ENCODE peak calls at places on chromosomes 11 and 22, in seven cellular contexts. Q, C, D, A, M, E and H are unnamed samples.

GRCh38 chr22:49525776-49526535 is 301.7 kb downstream of the BRD1 start:
- DNase-seq in Q (no peak), C (no peak), D (no peak), A (no peak), M (no peak), E (no peak), H (peak; percentile 58)

GRCh38 chr11:133388260-133388659 is 144.0 kb downstream of the OPCML start:
- DNase-seq in Q (no peak), C (no peak), D (no peak), A (no peak), M (no peak), E (no peak), H (no peak)

GRCh38 chr22:49381595-49382450 is 445.9 kb downstream of the BRD1 start:
- DNase-seq in Q (no peak), C (no peak), D (no peak), A (peak; percentile 19), M (no peak), E (no peak), H (peak; percentile 35)

GRCh38 chr11:47216141-47216798 is 1.5 kb downstream of the DDB2 start:
- DNase-seq in Q (peak; percentile 41), C (peak; percentile 48), D (peak; percentile 36), A (peak; percentile 68), M (no peak), E (peak; percentile 62), H (peak; percentile 45)

GRCh38 chr22:30717331-30717921 is 22.8 kb downstream of the OSBP2 start:
- DNase-seq in Q (no peak), C (no peak), D (no peak), A (no peak), M (no peak), E (peak; percentile 3), H (no peak)

GRCh38 chr22:46012881-46013281 is 35.9 kb upstream of the WNT7B start:
- DNase-seq in Q (no peak), C (no peak), D (peak; percentile 47), A (no peak), M (no peak), E (no peak), H (no peak)

GRCh38 chr11:95505927-95506426 is 275.0 kb upstream of the SESN3 start:
- DNase-seq in Q (no peak), C (no peak), D (no peak), A (no peak), M (no peak), E (no peak), H (no peak)

GRCh38 chr11:90847268-90847886 is 624.5 kb upstream of the CHORDC1 start:
- DNase-seq in Q (no peak), C (no peak), D (no peak), A (no peak), M (no peak), E (no peak), H (no peak)

GRCh38 chr11:44556735-44557409 is 8.6 kb upstream of the CD82 start:
- DNase-seq in Q (peak; percentile 73), C (peak; percentile 68), D (peak; percentile 68), A (peak; percentile 59), M (peak; percentile 85), E (no peak), H (peak; percentile 70)

GRCh38 chr22:17540481-17540880 is 22.8 kb upstream of the SLC25A18 start:
- DNase-seq in Q (no peak), C (peak; percentile 8), D (no peak), A (no peak), M (no peak), E (no peak), H (no peak)

GRCh38 chr11:72836111-72836510 is 21.9 kb downstream of the ATG16L2 start:
- DNase-seq in Q (no peak), C (no peak), D (no peak), A (no peak), M (no peak), E (no peak), H (no peak)

GRCh38 chr11:126140106-126140931 is 71.1 kb downstream of the RPUSD4 start:
- DNase-seq in Q (no peak), C (no peak), D (no peak), A (no peak), M (no peak), E (no peak), H (no peak)

DNA sequence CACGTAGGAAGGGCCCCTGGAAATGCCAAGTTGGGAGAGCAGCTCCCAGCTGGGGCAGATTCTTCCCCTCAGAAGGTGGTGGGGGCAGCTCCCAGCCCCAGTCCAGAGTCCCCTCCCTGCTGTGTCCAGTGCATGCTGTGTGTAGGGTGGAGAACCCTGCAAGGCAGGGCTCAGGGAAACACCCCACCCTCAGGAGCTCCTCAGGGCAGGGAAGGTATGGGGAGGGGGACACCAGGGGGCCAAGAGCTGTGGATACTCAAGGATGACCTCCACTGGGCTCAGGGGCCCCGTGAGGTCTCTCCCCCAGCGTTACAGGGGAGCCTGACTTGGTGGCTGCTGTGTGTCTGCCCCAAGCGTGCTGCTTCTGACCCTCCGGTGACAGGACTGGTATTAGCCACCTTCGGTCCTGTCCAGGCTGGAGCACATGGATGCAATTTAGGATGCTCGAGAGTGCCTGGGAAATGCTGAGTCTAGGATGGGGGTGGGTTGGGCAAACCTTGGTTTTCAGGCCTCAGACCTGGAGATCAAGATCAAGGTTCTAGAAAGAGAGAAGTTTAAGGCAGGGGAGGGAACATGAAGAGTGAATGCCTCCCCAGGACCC is 16.1 kb upstream of the CABP7 start:
- DNase-seq in Q (no peak), C (no peak), D (no peak), A (no peak), M (peak; percentile 47), E (no peak), H (no peak)
- H3K4me1 ChIP-seq in Q (peaks cover 26% of the 10 kb centered on the region), C (no peaks in the 10 kb centered on the region), D (no peaks in the 10 kb centered on the region), A (no peaks in the 10 kb centered on the region), M (peaks cover 7% of the 10 kb centered on the region), E (peaks cover 39% of the 10 kb centered on the region), H (no peaks in the 10 kb centered on the region)

GRCh38 chr22:20186183-20186870 is 35.5 kb upstream of the CCDC188 start:
- DNase-seq in Q (no peak), C (no peak), D (no peak), A (no peak), M (no peak), E (no peak), H (no peak)
- TF ChIP-seq CTCF in Q (no peak), C (peak; percentile 15), D (no peak), A (no peak), M (no peak), E (no peak), H (no peak)

DNA sequence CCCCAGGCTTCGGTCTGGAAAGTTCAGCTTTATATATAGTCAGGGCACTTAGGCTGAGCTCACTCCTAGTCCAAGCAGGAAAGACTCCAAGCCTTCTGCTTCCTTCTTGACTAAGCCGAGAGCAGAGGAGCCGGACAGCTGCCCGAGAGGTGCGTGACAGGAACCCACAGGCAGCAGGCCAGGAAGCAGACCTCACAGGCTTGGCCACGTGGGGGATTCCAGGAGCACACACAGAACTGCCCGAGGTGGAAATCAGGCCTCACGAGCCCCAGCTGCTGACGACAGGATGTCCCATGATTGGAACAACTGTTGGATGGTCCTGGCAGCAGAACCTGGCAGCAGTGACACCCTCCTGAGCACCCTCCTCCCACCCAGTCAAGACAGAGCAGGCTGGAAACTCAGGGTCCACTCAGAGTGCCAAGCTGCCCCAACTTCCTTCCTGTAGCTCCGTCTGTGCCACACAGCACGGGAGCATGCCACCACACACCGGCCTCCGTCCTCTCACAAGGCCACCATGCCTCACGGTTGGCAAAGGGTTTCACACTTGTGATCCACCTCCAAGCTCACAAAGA is 5.4 kb downstream of the PLA2G6 start:
- DNase-seq in Q (no peak), C (no peak), D (peak; percentile 80), A (peak; percentile 46), M (peak; percentile 80), E (no peak), H (peak; percentile 79)
- H3K4me1 ChIP-seq in Q (peaks cover 41% of the 10 kb centered on the region), C (peaks cover 29% of the 10 kb centered on the region), D (peaks cover 13% of the 10 kb centered on the region), A (peaks cover 10% of the 10 kb centered on the region), M (peaks cover 33% of the 10 kb centered on the region), E (peaks cover 56% of the 10 kb centered on the region), H (peaks cover 9% of the 10 kb centered on the region)

DNA sequence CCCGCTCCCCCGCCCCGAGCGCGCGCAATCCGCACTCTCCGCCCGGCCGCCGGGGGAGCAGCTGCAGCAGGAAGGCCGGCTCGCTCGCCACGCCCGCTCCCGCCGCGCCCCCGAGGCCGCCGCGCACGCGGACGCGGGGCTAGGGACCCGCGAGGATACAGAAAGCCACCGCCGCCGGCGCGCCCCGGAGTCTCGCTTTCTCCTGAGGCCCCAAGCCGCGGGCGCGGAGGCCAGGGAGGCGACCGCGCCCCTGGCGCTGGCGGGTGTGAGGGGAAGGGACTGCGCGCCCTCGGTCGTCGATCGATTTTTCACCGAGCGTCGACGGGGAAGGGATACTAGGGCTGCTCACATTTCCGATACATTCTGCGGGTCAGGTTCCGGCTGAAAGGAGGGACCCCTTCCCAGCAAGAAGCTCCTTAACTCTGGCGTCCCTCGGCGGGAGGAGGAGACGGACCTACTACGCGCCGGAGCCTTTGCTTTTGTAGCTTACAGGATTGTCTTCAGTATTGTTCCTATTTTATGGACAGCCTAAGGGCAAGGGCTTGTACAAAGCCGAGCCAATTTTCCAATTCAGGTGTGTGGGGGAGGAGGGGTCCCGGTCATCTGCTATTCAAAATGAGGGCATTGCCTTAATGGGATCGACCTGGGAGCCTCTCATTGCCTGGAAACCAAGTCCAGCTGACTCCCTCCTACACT is 416 bp upstream of the GAB2 start:
- DNase-seq in Q (peak; percentile 78), C (peak; percentile 88), D (peak; percentile 78), A (peak; percentile 77), M (peak; percentile 97), E (peak; percentile 64), H (peak; percentile 79)
- TF ChIP-seq CTCF in Q (no peak), C (peak; percentile 9), D (peak; percentile 68), A (no peak), M (no peak), E (no peak), H (no peak)

GRCh38 chr11:117094776-117095175 is 3.5 kb downstream of the SIK3 start:
- DNase-seq in Q (no peak), C (no peak), D (no peak), A (no peak), M (no peak), E (no peak), H (no peak)
- H3K4me1 ChIP-seq in Q (peaks cover 70% of the 10 kb centered on the region), C (peaks cover 32% of the 10 kb centered on the region), D (peaks cover 22% of the 10 kb centered on the region), A (peaks cover 37% of the 10 kb centered on the region), M (peaks cover 30% of the 10 kb centered on the region), E (peaks cover 51% of the 10 kb centered on the region), H (peaks cover 86% of the 10 kb centered on the region)

DNA sequence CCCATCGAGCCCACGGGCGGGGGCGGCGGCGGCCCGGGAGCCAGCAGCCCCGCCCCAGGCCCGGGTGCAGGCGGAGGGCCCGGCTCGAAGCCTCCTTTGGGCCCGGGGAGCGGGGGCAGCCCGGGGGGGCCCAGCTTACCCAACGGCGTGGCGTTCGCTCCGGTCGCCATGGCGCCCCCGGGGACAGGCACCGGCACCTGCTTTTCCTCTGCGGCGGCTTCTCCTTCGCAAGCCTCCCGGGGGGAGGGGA is 194 bp downstream of the SF1 start:
- DNase-seq in Q (no peak), C (no peak), D (no peak), A (no peak), M (no peak), E (no peak), H (no peak)
- TF ChIP-seq CTCF in Q (no peak), C (no peak), D (no peak), A (no peak), M (no peak), E (no peak), H (no peak)

DNA sequence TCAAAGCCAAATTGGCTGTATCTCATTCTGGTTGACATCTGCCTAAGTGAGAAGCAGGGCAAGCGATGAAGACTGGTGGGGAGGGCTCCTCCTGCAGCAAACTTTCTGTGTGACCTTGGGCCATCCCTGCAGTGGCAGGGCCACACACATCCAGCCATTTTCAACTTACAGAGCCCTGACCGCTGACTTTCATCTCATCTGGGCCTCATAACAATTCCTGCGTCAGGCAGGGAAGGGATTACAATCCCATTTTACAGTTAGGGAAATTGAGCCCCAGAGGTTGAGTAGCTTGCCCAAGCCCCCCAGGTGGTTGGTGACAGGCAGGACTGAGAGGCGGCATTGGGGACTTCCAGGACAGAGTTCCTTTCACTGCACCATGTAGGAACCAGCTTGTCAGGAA is 21.9 kb downstream of the TPBGL start:
- DNase-seq in Q (no peak), C (no peak), D (no peak), A (no peak), M (no peak), E (no peak), H (no peak)
- H3K4me1 ChIP-seq in Q (no peaks in the 10 kb centered on the region), C (no peaks in the 10 kb centered on the region), D (no peaks in the 10 kb centered on the region), A (no peaks in the 10 kb centered on the region), M (no peaks in the 10 kb centered on the region), E (peaks cover 9% of the 10 kb centered on the region), H (peaks cover 6% of the 10 kb centered on the region)